ENCODE peak calls at places on chromosomes 1 and 21, in ten cellular contexts. V, O, I, S, D, Z, P, E, L and X are unnamed samples.

GRCh38 chr21:42973309-42973990 is 912 bp upstream of the PKNOX1 start:
- DNase-seq in E (no peak), D (no peak), L (no peak), V (no peak), O (no peak), Z (no peak), P (no peak), S (no peak), I (no peak), X (no peak)

GRCh38 chr21:29342394-29342957 is 43.8 kb downstream of the BACH1 start:
- DNase-seq in S (no peak), O (no peak), V (no peak), E (no peak), L (no peak), P (peak), I (no peak), Z (peak), D (no peak), X (no peak)

GRCh38 chr1:51957618-51958017 is 32.9 kb downstream of the RAB3B start:
- DNase-seq in O (no peak), V (no peak), Z (no peak), S (no peak), I (no peak), D (no peak), L (no peak), E (no peak), P (no peak), X (peak)

GRCh38 chr1:43199093-43199726 is 27.1 kb downstream of the CFAP57 start:
- DNase-seq in I (no peak), V (no peak), O (no peak), P (no peak), Z (no peak), L (no peak), E (no peak), D (no peak), S (no peak), X (peak)

GRCh38 chr1:204493882-204494280 is 724 bp downstream of the PIK3C2B start:
- DNase-seq in I (peak), Z (peak), L (peak), E (no peak), P (no peak), D (peak), V (no peak), O (peak), S (no peak), X (peak)

GRCh38 chr1:172394167-172394751 is 26.2 kb upstream of the C1orf105 start:
- DNase-seq in Z (no peak), L (peak), V (no peak), E (no peak), O (no peak), D (peak), I (no peak), P (no peak), S (peak), X (no peak)

GRCh38 chr1:101043776-101044175 is 18.2 kb upstream of the DPH5 start:
- DNase-seq in Z (peak), O (no peak), E (no peak), V (no peak), L (no peak), D (no peak), S (no peak), P (no peak), I (no peak), X (no peak)

GRCh38 chr1:204463125-204464060 is 31.2 kb downstream of the PIK3C2B start:
- DNase-seq in L (no peak), E (no peak), P (no peak), S (no peak), V (no peak), D (no peak), Z (no peak), O (no peak), I (no peak), X (no peak)